ENCODE peak calls at places on chromosomes 5 and 9, in ten cellular contexts. H is PC-9, I is fibroblast of pulmonary artery, A is hepatocyte, K is DND-41, N is H1, Q is A549, L is GM12865, D is colonic mucosa, Y is HepG2. G is an unnamed sample.

GRCh38 chr5:124030043-124030461 is 518.1 kb downstream of the CSNK1G3 start:
- DNase-seq in N (no peak), A (no peak), Y (no peak), I (no peak), D (no peak), L (no peak), Q (no peak), H (no peak), K (no peak), G (no peak)

GRCh38 chr5:82105457-82105856 is 133.6 kb downstream of the ATG10 start:
- DNase-seq in Y (no peak), H (no peak), I (peak), D (no peak), L (peak), A (no peak), K (no peak), Q (peak), N (no peak), G (no peak)

GRCh38 chr5:170076211-170076610 is 29.5 kb upstream of the FOXI1 start:
- DNase-seq in Q (no peak), K (no peak), L (no peak), I (no peak), A (no peak), D (no peak), H (no peak), Y (no peak), N (no peak), G (peak)

GRCh38 chr9:35844628-35845301 is 15.7 kb downstream of the TMEM8B start:
- DNase-seq in I (peak), H (peak), K (peak), D (peak), A (peak), Q (no peak), Y (no peak), N (no peak), L (peak), G (peak)

GRCh38 chr9:13568851-13569618 is 289.5 kb upstream of the MPDZ start:
- DNase-seq in A (peak), L (no peak), D (no peak), Q (no peak), K (peak), I (no peak), Y (no peak), N (no peak), H (no peak), G (no peak)

GRCh38 chr5:65163698-65164097 is 318.0 kb downstream of the ADAMTS6 start:
- DNase-seq in I (no peak), K (no peak), D (no peak), L (no peak), H (no peak), Q (no peak), Y (no peak), A (no peak), N (no peak), G (no peak)

GRCh38 chr5:177429248-177430045 is 3.0 kb downstream of the GRK6 start:
- DNase-seq in N (no peak), K (peak), A (no peak), I (no peak), H (no peak), L (peak), D (peak), Y (no peak), Q (no peak), G (no peak)

GRCh38 chr5:170892201-170892600 is 30.4 kb downstream of the RANBP17 start:
- DNase-seq in Q (no peak), I (peak), D (no peak), Y (no peak), H (no peak), N (no peak), L (no peak), A (no peak), K (no peak), G (no peak)

GRCh38 chr9:136532799-136533774 is 12.8 kb downstream of the NOTCH1 start:
- DNase-seq in H (no peak), K (peak), Y (no peak), N (no peak), L (peak), Q (no peak), D (no peak), A (no peak), I (no peak), G (no peak)

GRCh38 chr9:98356326-98356725 is 100.9 kb upstream of the TBC1D2 start:
- DNase-seq in A (no peak), I (peak), Y (no peak), N (no peak), L (no peak), K (no peak), D (no peak), Q (no peak), H (no peak), G (no peak)

GRCh38 chr9:105672711-105673234 is 10.5 kb downstream of the TAL2 start:
- DNase-seq in L (peak), H (no peak), A (no peak), Y (no peak), I (no peak), D (no peak), K (no peak), N (no peak), Q (no peak), G (no peak)

GRCh38 chr5:128349044-128349629 is 188.9 kb downstream of the FBN2 start:
- DNase-seq in K (no peak), N (no peak), L (no peak), Q (no peak), H (peak), Y (no peak), A (peak), I (no peak), D (peak), G (no peak)

GRCh38 chr9:18666348-18666747 is 192.4 kb downstream of the ADAMTSL1 start:
- DNase-seq in Q (no peak), A (no peak), N (no peak), K (no peak), L (no peak), Y (no peak), D (no peak), I (peak), H (no peak), G (peak)

GRCh38 chr5:114402206-114402605 is 40.3 kb downstream of the KCNN2 start:
- DNase-seq in L (no peak), I (no peak), A (no peak), K (no peak), H (no peak), Y (no peak), N (no peak), Q (no peak), D (no peak), G (no peak)

GRCh38 chr9:115240676-115241075 is 122.7 kb upstream of the TNC start:
- DNase-seq in Q (no peak), A (no peak), N (no peak), Y (no peak), D (no peak), K (no peak), H (no peak), I (no peak), L (no peak), G (no peak)

GRCh38 chr9:130172161-130172857 is at the start of gene NCS1:
- DNase-seq in I (peak), L (no peak), A (peak), K (no peak), Q (peak), Y (no peak), N (no peak), H (peak), D (peak), G (no peak)

GRCh38 chr5:101942321-101942882 is 353.7 kb downstream of the SLCO4C1 start:
- DNase-seq in I (peak), Q (no peak), H (peak), A (peak), Y (peak), K (peak), N (no peak), L (peak), D (peak), G (peak)

GRCh38 chr5:159313197-159313596 is 17.1 kb downstream of the IL12B start:
- DNase-seq in D (no peak), K (no peak), H (no peak), N (no peak), I (no peak), Q (no peak), A (no peak), Y (no peak), L (no peak), G (no peak)

GRCh38 chr5:159310492-159310891 is 19.8 kb downstream of the IL12B start:
- DNase-seq in K (no peak), N (peak), D (peak), Y (no peak), H (peak), I (no peak), L (peak), Q (no peak), A (peak), G (no peak)

GRCh38 chr5:159309689-159310433 is 20.4 kb downstream of the IL12B start:
- DNase-seq in I (no peak), H (no peak), L (no peak), D (no peak), N (no peak), A (no peak), K (no peak), Y (no peak), Q (no peak), G (no peak)

GRCh38 chr5:159316519-159317383 is 13.5 kb downstream of the IL12B start:
- DNase-seq in N (no peak), D (peak), Y (peak), A (peak), K (peak), L (peak), I (peak), H (peak), Q (peak), G (no peak)

DNA sequence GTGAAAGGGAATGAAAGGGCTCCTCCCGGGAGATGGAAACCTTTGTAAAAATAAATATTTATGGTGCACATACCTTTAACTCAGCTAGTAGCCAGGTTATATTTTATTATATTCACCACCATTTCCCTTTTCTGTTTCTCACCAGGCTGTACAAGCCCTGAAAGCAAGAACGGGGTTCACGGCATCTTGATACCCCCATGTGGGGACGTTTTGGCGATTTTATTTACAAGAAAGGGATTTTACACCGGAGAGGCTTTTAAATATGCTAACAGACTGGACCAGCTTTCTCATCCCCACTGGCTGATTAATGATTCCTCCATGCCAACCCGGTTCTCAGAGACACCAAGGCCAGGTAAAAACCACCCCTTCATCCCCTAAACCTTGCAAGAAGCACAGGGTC is 19.2 kb downstream of the IL12B start:
- DNase-seq in L (no peak), H (no peak), Y (no peak), N (no peak), K (no peak), D (no peak), Q (no peak), A (no peak), I (no peak), G (no peak)
- H3K4me3 ChIP-seq in L (no peak), H (no peak), Y (no peak), N (peak), K (no peak), D (no peak), Q (no peak), A (peak), I (no peak), G (peak)

DNA sequence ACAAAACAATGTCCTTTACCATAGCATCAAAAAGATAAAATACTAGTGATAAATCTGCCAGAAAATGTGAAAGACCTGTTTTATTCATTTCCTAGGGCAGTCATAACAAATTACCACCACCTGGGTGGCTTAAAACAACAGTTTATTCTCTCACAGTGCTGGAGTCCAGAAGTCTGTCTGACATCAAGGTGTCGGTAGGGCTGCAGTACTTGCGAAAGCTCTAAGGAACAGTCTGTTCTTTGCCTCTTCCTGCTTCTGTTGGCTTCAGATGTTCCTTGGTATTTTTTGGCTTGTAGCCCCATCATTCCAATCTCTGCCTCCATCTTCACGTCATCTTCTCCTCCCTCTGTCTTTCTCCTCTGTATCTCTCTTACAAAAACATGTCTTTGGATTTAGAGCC is 51.0 kb downstream of the PTPDC1 start:
- DNase-seq in H (no peak), N (no peak), D (no peak), Y (no peak), K (no peak), L (no peak), I (peak), Q (no peak), A (peak), G (peak)
- TF ChIP-seq CTCF in H (no peak), N (no peak), D (no peak), Y (no peak), K (no peak), L (no peak), I (no peak), Q (no peak), A (no peak), G (no peak)

DNA sequence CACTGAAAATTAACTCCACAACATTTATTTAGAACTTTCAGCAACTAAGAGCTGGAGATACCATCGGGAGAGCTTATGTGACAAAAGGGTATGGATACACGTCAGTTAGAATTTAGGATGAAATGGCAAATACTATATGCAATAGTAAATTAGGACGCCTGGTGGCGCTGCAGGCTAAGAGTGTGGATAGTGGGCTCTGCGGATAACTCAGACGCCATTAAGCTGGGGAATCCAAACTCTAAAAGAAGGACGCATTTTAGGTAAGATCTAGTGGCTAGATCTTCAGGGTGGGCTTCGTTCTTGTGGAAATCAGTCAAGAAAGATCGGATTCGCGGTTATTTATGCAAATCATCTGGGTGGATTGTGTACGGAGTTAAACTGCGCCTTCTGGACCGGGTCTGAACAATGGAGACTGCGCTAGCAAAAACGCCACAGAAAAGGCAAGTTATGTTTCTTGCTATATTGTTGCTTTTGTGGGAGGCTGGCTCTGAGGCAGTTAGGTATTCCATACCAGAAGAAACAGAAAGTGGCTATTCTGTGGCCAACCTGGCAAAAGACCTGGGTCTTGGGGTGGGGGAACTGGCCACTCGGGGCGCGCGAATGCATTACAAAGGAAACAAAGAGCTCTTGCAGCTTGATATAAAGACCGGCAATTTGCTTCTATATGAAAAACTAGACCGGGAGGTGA is at the start of gene PCDHB5:
- DNase-seq in I (peak), L (no peak), A (peak), Q (peak), N (no peak), D (no peak), H (no peak), K (no peak), Y (no peak), G (no peak)
- H3K4me3 ChIP-seq in I (peak), L (no peak), A (peak), Q (peak), N (peak), D (no peak), H (no peak), K (no peak), Y (no peak), G (peak)

GRCh38 chr9:32251539-32251938 is 132.9 kb upstream of the ACO1 start:
- DNase-seq in D (peak), H (peak), K (peak), Q (peak), L (peak), N (peak), A (peak), Y (peak), I (peak), G (peak)
- TF ChIP-seq CTCF in D (peak), H (peak), K (peak), Q (peak), L (peak), N (peak), A (peak), Y (peak), I (peak), G (peak)

DNA sequence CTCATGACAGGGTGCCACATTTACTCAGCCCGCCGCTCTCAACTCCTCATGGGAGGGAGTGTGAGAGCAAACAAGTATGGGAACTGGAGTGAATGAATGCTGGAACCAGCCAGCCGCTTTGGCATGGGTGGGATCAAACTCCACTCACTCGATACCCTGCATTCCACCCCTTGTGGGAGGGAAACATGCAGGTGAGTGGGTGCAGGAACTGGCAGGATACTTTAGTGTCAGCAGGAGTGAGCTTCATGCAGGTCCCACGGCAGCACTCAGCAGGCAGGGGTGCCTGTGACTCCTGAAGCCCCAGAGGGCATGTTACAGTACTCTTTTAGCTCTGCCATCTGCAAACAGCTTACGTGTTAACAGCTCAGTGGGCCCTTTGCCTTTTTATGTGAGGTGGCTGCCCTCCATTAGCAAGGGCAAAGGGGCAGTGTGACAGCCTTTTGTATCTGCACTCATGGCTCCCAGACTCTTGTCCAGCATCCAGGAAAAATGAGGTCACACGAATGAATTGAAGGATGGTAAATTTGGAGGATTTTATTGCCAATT is 433.2 kb upstream of the NMUR2 start:
- DNase-seq in K (no peak), Q (no peak), I (no peak), Y (no peak), N (no peak), H (no peak), A (no peak), D (no peak), L (no peak), G (no peak)
- H3K4me3 ChIP-seq in K (no peak), Q (no peak), I (no peak), Y (no peak), N (no peak), H (no peak), A (no peak), D (no peak), L (no peak), G (no peak)

DNA sequence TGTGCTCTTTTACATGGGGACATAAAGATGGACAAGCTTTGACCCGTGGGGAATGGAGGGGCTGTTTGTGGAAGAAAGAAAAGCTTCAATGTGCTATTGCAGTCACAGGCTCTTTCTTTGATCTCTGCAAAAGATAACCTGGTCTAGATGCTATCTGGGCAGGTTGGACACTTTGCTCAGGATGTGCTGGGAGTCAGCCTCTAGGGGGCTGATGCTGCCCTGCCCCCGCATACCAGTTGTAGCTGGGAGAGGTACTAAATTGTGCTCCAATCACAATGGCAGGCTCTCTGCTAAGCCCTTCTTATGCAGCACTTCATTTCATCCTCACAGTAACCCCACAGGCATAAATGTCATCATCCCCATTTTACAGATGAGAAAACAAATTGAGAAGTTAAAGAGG is 67.2 kb downstream of the PSD2 start:
- DNase-seq in Q (no peak), N (no peak), K (no peak), Y (no peak), A (no peak), L (no peak), H (no peak), D (no peak), I (no peak), G (no peak)
- TF ChIP-seq CTCF in Q (no peak), N (peak), K (peak), Y (no peak), A (no peak), L (no peak), H (no peak), D (no peak), I (no peak), G (no peak)

GRCh38 chr5:156000115-156000514 is 326.8 kb upstream of the SGCD start:
- DNase-seq in L (no peak), D (no peak), N (no peak), A (no peak), Q (no peak), K (no peak), I (no peak), H (no peak), Y (no peak), G (no peak)

GRCh38 chr5:155996123-155996522 is 330.8 kb upstream of the SGCD start:
- DNase-seq in H (no peak), Q (no peak), N (no peak), A (no peak), K (no peak), L (no peak), D (no peak), I (no peak), Y (no peak), G (no peak)

DNA sequence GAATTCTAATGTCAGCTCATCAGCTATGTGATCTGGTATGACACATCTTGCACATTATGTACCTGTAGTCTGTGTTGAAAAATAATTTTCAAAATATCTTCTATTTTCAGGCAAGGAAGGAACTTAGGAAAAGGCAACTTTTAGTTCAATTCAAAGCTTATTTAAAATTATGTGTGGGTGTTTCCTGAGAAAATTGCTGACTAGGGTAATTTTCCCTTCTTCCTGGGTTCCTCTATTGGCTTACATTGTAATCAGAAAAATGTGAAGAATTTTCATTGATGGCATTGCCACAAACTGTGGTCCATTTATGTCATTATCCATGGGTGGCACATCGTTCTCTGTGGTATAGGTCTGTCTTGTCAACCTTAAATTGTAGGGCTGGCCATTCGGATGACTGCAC is 328.7 kb upstream of the SGCD start:
- DNase-seq in Q (no peak), L (no peak), H (no peak), Y (no peak), A (no peak), I (no peak), N (no peak), K (no peak), D (no peak), G (no peak)
- H3K4me3 ChIP-seq in Q (no peak), L (no peak), H (no peak), Y (no peak), A (no peak), I (no peak), N (no peak), K (no peak), D (no peak), G (no peak)

GRCh38 chr5:172255444-172255843 is 28.1 kb downstream of the UBTD2 start:
- DNase-seq in H (no peak), I (no peak), D (no peak), Q (no peak), L (no peak), N (no peak), A (no peak), Y (no peak), K (no peak), G (no peak)
- TF ChIP-seq CTCF in H (no peak), I (no peak), D (no peak), Q (no peak), L (no peak), N (no peak), A (no peak), Y (no peak), K (no peak), G (no peak)

GRCh38 chr9:4035809-4036208 is 264.1 kb downstream of the GLIS3 start:
- DNase-seq in A (peak), Q (no peak), H (no peak), N (no peak), Y (no peak), I (no peak), L (no peak), D (no peak), K (no peak), G (no peak)

GRCh38 chr9:4026925-4027324 is 272.9 kb downstream of the GLIS3 start:
- DNase-seq in I (no peak), D (no peak), L (no peak), Y (no peak), H (no peak), K (no peak), A (peak), N (no peak), Q (no peak), G (no peak)

GRCh38 chr9:4027616-4028015 is 272.3 kb downstream of the GLIS3 start:
- DNase-seq in Y (no peak), H (no peak), K (no peak), A (peak), L (no peak), N (no peak), I (no peak), Q (no peak), D (no peak), G (no peak)

GRCh38 chr9:4034404-4034803 is 265.5 kb downstream of the GLIS3 start:
- DNase-seq in L (no peak), K (no peak), I (no peak), D (no peak), Q (no peak), N (no peak), A (no peak), H (no peak), Y (no peak), G (no peak)

GRCh38 chr9:4030751-4031150 is 269.1 kb downstream of the GLIS3 start:
- DNase-seq in H (no peak), N (no peak), Q (no peak), A (no peak), L (no peak), Y (peak), D (no peak), I (no peak), K (no peak), G (no peak)
- H3K4me3 ChIP-seq in H (no peak), N (no peak), Q (no peak), A (no peak), L (no peak), Y (no peak), D (no peak), I (no peak), K (no peak), G (no peak)